ENCODE peak calls at places on chromosome 5, in seven cellular contexts. N, A, R, F, I, P and H are unnamed samples.
A peak's percentile ranks its signal among the peaks of the same experiment; 100 is the strongest.

GRCh38 chr5:6527749-6528455 is 79.2 kb downstream of the UBE2QL1 start:
- DNase-seq in N (no peak), A (no peak), R (no peak), F (no peak), I (no peak), P (no peak), H (no peak)

GRCh38 chr5:115641948-115642347 is 16.1 kb upstream of the TMED7 start:
- DNase-seq in N (no peak), A (no peak), R (no peak), F (peak; percentile 11), I (no peak), P (peak; percentile 48), H (no peak)

GRCh38 chr5:91219803-91220371 is 163.2 kb downstream of the ARRDC3 start:
- DNase-seq in N (peak; percentile 74), A (no peak), R (peak; percentile 6), F (peak; percentile 57), I (peak; percentile 9), P (peak; percentile 60), H (peak; percentile 22)

GRCh38 chr5:88878976-88879375 is 4.0 kb downstream of the MEF2C start:
- DNase-seq in N (peak; percentile 35), A (no peak), R (no peak), F (peak; percentile 63), I (no peak), P (peak; percentile 49), H (no peak)

GRCh38 chr5:168870914-168871313 is 291.7 kb upstream of the PANK3 start:
- DNase-seq in N (no peak), A (no peak), R (no peak), F (no peak), I (no peak), P (no peak), H (no peak)

GRCh38 chr5:138664276-138664943 is 88.8 kb upstream of the CTNNA1 start:
- DNase-seq in N (peak; percentile 48), A (peak; percentile 36), R (no peak), F (peak; percentile 39), I (no peak), P (peak; percentile 61), H (no peak)

GRCh38 chr5:28249771-28250415 is 1211.5 kb upstream of the CDH9 start:
- DNase-seq in N (no peak), A (no peak), R (no peak), F (no peak), I (no peak), P (no peak), H (no peak)

GRCh38 chr5:113020461-113021273 is 44.1 kb downstream of the DCP2 start:
- DNase-seq in N (peak; percentile 77), A (peak; percentile 29), R (no peak), F (peak; percentile 87), I (no peak), P (peak; percentile 56), H (no peak)

GRCh38 chr5:91332267-91333044 is 50.7 kb downstream of the ARRDC3 start:
- DNase-seq in N (peak; percentile 58), A (no peak), R (no peak), F (peak; percentile 80), I (no peak), P (peak; percentile 83), H (no peak)

GRCh38 chr5:173767580-173768266 is 120.4 kb upstream of the CPEB4 start:
- DNase-seq in N (no peak), A (no peak), R (no peak), F (no peak), I (no peak), P (no peak), H (no peak)

GRCh38 chr5:132506094-132506692 is 15.6 kb upstream of the IRF1 start:
- DNase-seq in N (peak; percentile 91), A (peak; percentile 90), R (no peak), F (peak; percentile 98), I (no peak), P (peak; percentile 91), H (no peak)